ENCODE peak calls at places on chromosomes 5 and 9, in six cellular contexts. H is A549, Q is K562, J is endothelial cell of umbilical vein, N is HepG2, C is GM12878. Z is an unnamed sample.

GRCh38 chr9:95399261-95399660 is 81.8 kb upstream of the FANCC start:
- DNase-seq in Q (no peak), J (no peak), C (no peak), N (no peak), H (no peak), Z (no peak)

GRCh38 chr9:33506626-33507370 is 17.3 kb upstream of the ANKRD18B start:
- DNase-seq in N (peak), J (peak), C (no peak), H (no peak), Q (peak), Z (no peak)

GRCh38 chr5:137753227-137753985 is 757 bp downstream of the HNRNPA0 start:
- DNase-seq in N (no peak), C (no peak), Q (no peak), J (no peak), H (no peak), Z (no peak)

GRCh38 chr5:96961053-96961452 is 25.2 kb downstream of the LNPEP start:
- DNase-seq in J (no peak), C (peak), N (no peak), H (no peak), Q (no peak), Z (peak)

GRCh38 chr5:174505621-174506020 is 218.8 kb upstream of the MSX2 start:
- DNase-seq in Q (no peak), J (no peak), C (no peak), N (no peak), H (no peak), Z (no peak)

GRCh38 chr9:128361981-128362646 is 9.1 kb upstream of the URM1 start:
- DNase-seq in H (peak), N (peak), Q (peak), C (no peak), J (peak), Z (peak)

GRCh38 chr9:81193362-81194339 is 495.7 kb downstream of the TLE1 start:
- DNase-seq in H (no peak), J (no peak), C (no peak), N (no peak), Q (no peak), Z (no peak)

GRCh38 chr5:146816775-146817387 is 61.7 kb downstream of the PPP2R2B start:
- DNase-seq in C (no peak), J (no peak), N (no peak), H (no peak), Q (no peak), Z (no peak)

GRCh38 chr9:124899845-124900244 is 37.9 kb downstream of the ARPC5L start:
- DNase-seq in C (no peak), J (no peak), N (no peak), Q (peak), H (no peak), Z (no peak)

GRCh38 chr9:135604437-135605237 is 34.7 kb downstream of the GLT6D1 start:
- DNase-seq in C (no peak), N (no peak), H (no peak), J (no peak), Q (no peak), Z (no peak)

GRCh38 chr5:107223066-107223465 is 447.7 kb downstream of the EFNA5 start:
- DNase-seq in N (no peak), C (no peak), H (no peak), Q (no peak), J (no peak), Z (no peak)

GRCh38 chr5:176529116-176529823 is 7.9 kb downstream of the RNF44 start:
- DNase-seq in J (no peak), Q (no peak), N (no peak), C (no peak), H (no peak), Z (no peak)

GRCh38 chr5:125376059-125376641 is 629.7 kb upstream of the ZNF608 start:
- DNase-seq in N (no peak), J (no peak), Q (no peak), C (no peak), H (no peak), Z (no peak)

GRCh38 chr5:93512799-93513198 is 68.2 kb downstream of the NR2F1-AS1 start:
- DNase-seq in Q (no peak), C (no peak), J (peak), H (no peak), N (no peak), Z (no peak)

GRCh38 chr5:72248352-72249032 is 71.5 kb downstream of the MRPS27 start:
- DNase-seq in J (peak), Q (peak), H (peak), N (no peak), C (no peak), Z (no peak)

GRCh38 chr5:73818357-73818756 is 192.4 kb downstream of the ARHGEF28 start:
- DNase-seq in N (no peak), H (no peak), Q (no peak), C (no peak), J (no peak), Z (no peak)

GRCh38 chr5:52989025-52989780 is at the start of gene ITGA2:
- DNase-seq in N (peak), Q (peak), J (peak), H (peak), C (no peak), Z (peak)

GRCh38 chr5:1743769-1744085 is 55.9 kb downstream of the MRPL36 start:
- DNase-seq in H (no peak), J (no peak), N (no peak), C (no peak), Q (no peak), Z (no peak)

GRCh38 chr5:149205625-149206523 is 64.6 kb downstream of the ABLIM3 start:
- DNase-seq in J (no peak), N (no peak), Q (no peak), C (no peak), H (no peak), Z (no peak)

GRCh38 chr5:65391591-65391990 is 90.1 kb downstream of the ADAMTS6 start:
- DNase-seq in Q (no peak), J (no peak), N (no peak), H (no peak), C (no peak), Z (no peak)

GRCh38 chr9:81183763-81184162 is 505.6 kb downstream of the TLE1 start:
- DNase-seq in C (no peak), N (no peak), H (no peak), Q (no peak), J (no peak), Z (no peak)

GRCh38 chr9:128155736-128156500 is 4.1 kb upstream of the BBLN start:
- DNase-seq in N (no peak), J (no peak), C (no peak), H (no peak), Q (no peak), Z (no peak)

GRCh38 chr5:143713331-143714032 is 98.5 kb upstream of the HMHB1 start:
- DNase-seq in N (no peak), Q (no peak), C (no peak), H (no peak), J (no peak), Z (no peak)

GRCh38 chr5:88049737-88050136 is 218.9 kb downstream of the TMEM161B start:
- DNase-seq in H (no peak), J (no peak), Q (no peak), N (no peak), C (no peak), Z (no peak)

GRCh38 chr5:39076101-39076756 is 2.0 kb upstream of the RICTOR start:
- DNase-seq in J (no peak), Q (no peak), C (no peak), H (no peak), N (no peak), Z (no peak)

GRCh38 chr5:113089653-113090335 is 113.2 kb downstream of the DCP2 start:
- DNase-seq in N (no peak), J (peak), C (no peak), H (no peak), Q (no peak), Z (no peak)

GRCh38 chr9:38641142-38641541 is 20.7 kb upstream of the ANKRD18A start:
- DNase-seq in Q (no peak), C (no peak), N (no peak), J (no peak), H (no peak), Z (no peak)

GRCh38 chr9:113996531-113997001 is 81.5 kb downstream of the AMBP start:
- DNase-seq in H (no peak), Q (no peak), J (no peak), C (no peak), N (no peak), Z (no peak)

GRCh38 chr9:136012651-136013050 is 51.5 kb upstream of the UBAC1 start:
- DNase-seq in Q (no peak), C (no peak), J (no peak), H (no peak), N (no peak), Z (no peak)

GRCh38 chr9:2127486-2127885 is 112.3 kb downstream of the SMARCA2 start:
- DNase-seq in Q (no peak), N (no peak), H (no peak), J (no peak), C (no peak), Z (no peak)

GRCh38 chr9:112867275-112867991 is 23.2 kb downstream of the SLC46A2 start:
- DNase-seq in H (peak), Q (peak), J (no peak), N (peak), C (no peak), Z (peak)

GRCh38 chr5:111453747-111454146 is 58.6 kb downstream of the STARD4 start:
- DNase-seq in C (no peak), J (no peak), N (no peak), H (no peak), Q (no peak), Z (no peak)

GRCh38 chr9:130912932-130913598 is 16.5 kb upstream of the QRFP start:
- DNase-seq in H (no peak), J (peak), Q (no peak), N (no peak), C (no peak), Z (no peak)

GRCh38 chr5:128121679-128122078 is 38.1 kb downstream of the SLC12A2 start:
- DNase-seq in C (no peak), J (no peak), H (no peak), Q (no peak), N (no peak), Z (no peak)

GRCh38 chr9:101119206-101119819 is 90.8 kb downstream of the PLPPR1 start:
- DNase-seq in H (peak), Q (peak), J (peak), N (peak), C (no peak), Z (peak)

GRCh38 chr9:101115062-101115461 is 86.5 kb downstream of the PLPPR1 start:
- DNase-seq in Q (no peak), J (no peak), H (no peak), C (no peak), N (no peak), Z (no peak)

GRCh38 chr9:101117091-101117490 is 88.6 kb downstream of the PLPPR1 start:
- DNase-seq in N (no peak), H (no peak), Q (no peak), J (peak), C (no peak), Z (no peak)

DNA sequence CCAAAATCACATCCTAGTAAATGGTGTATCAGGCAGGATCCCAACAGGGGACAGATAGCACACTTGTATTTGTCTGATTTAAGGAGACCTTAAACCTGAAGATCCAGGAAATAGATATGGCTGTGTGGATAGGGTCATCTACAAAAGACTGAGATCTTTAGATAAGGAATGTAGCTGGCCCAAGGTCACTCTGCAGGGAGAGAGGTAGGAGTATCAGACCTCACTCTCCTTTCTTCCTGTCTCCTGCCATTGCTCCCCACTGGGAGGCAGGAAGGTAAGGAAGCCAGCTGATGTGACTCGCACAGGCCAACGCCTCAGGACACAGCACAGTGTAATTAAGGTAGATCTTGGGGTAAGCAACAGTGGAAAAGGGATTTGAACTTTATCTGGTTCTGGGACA is 85.8 kb downstream of the PLPPR1 start:
- DNase-seq in N (no peak), Q (no peak), C (no peak), J (no peak), H (no peak), Z (no peak)
- TF ChIP-seq MYC in N (no peak), Q (no peak), C (no peak), J (no peak), H (no peak), Z (no peak)

DNA sequence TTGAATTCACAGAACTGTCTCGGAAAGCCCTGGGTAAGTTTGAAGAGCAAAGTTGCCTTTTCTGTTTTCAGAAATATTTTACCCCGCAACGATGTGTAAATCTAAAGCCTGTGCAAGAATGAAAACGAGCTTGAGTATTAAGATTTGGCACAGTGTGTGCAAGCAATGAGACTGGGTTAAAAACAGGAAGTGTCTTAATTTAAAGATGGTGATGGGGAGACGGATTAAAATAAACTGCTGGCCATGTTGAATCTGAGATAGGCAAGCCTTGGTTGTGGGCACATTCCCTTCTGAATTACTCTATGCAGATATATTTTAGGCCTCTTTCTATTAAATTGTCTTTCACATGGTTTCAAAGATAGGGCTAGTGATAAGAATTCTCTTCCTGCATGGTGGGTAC is 294.2 kb upstream of the DMRT1 start:
- DNase-seq in C (no peak), H (no peak), N (no peak), Q (no peak), J (no peak), Z (no peak)
- TF ChIP-seq MYC in C (no peak), H (no peak), N (no peak), Q (no peak), J (no peak), Z (no peak)

GRCh38 chr5:159736844-159737243 is 179.4 kb upstream of the ADRA1B start:
- DNase-seq in C (no peak), N (no peak), J (no peak), H (no peak), Q (no peak), Z (no peak)
- TF ChIP-seq MYC in C (no peak), N (no peak), J (no peak), H (no peak), Q (no peak), Z (no peak)

GRCh38 chr9:37029776-37030590 is 4.1 kb downstream of the PAX5 start:
- DNase-seq in J (no peak), N (no peak), Q (no peak), H (no peak), C (no peak), Z (no peak)
- TF ChIP-seq MYC in J (no peak), N (no peak), Q (no peak), H (no peak), C (no peak), Z (no peak)

Z was measured in NB4.